ENCODE peak calls at places on chromosome 1, in five cellular contexts. One of them, this sample, is unnamed.

GRCh38 chr1:24082372-24082771 is 29.6 kb downstream of the MYOM3 start:
- DNase-seq in astrocyte of the spinal cord: no peak
- DNase-seq in activated T-cell treated with anti-CD3 and anti-CD28 coated beads, Interleukin-2, amount 50 U/mL, for 4 hours: no peak
- DNase-seq in CD8-positive, alpha-beta T cell: no peak
- DNase-seq in BJ: no peak
- DNase-seq in this sample: no peak

GRCh38 chr1:210250998-210251679 is 18.5 kb downstream of the SERTAD4 start:
- DNase-seq in activated T-cell treated with anti-CD3 and anti-CD28 coated beads, Interleukin-2, amount 50 U/mL, for 4 hours: no peak
- DNase-seq in astrocyte of the spinal cord: peak
- DNase-seq in CD8-positive, alpha-beta T cell: no peak
- DNase-seq in BJ: no peak
- DNase-seq in this sample: peak

GRCh38 chr1:17877896-17878295 is 122.8 kb downstream of the ACTL8 start:
- DNase-seq in astrocyte of the spinal cord: no peak
- DNase-seq in BJ: no peak
- DNase-seq in activated T-cell treated with anti-CD3 and anti-CD28 coated beads, Interleukin-2, amount 50 U/mL, for 4 hours: no peak
- DNase-seq in CD8-positive, alpha-beta T cell: no peak
- DNase-seq in this sample: no peak

GRCh38 chr1:2256430-2257244 is 28.5 kb downstream of the SKI start:
- DNase-seq in BJ: no peak
- DNase-seq in activated T-cell treated with anti-CD3 and anti-CD28 coated beads, Interleukin-2, amount 50 U/mL, for 4 hours: no peak
- DNase-seq in astrocyte of the spinal cord: no peak
- DNase-seq in CD8-positive, alpha-beta T cell: peak
- DNase-seq in this sample: no peak

GRCh38 chr1:244224487-244225430 is 173.7 kb downstream of the ZBTB18 start:
- DNase-seq in astrocyte of the spinal cord: no peak
- DNase-seq in CD8-positive, alpha-beta T cell: no peak
- DNase-seq in activated T-cell treated with anti-CD3 and anti-CD28 coated beads, Interleukin-2, amount 50 U/mL, for 4 hours: no peak
- DNase-seq in BJ: no peak
- DNase-seq in this sample: no peak

GRCh38 chr1:156913809-156914387 is 6.5 kb upstream of the LRRC71 start:
- DNase-seq in CD8-positive, alpha-beta T cell: no peak
- DNase-seq in astrocyte of the spinal cord: no peak
- DNase-seq in activated T-cell treated with anti-CD3 and anti-CD28 coated beads, Interleukin-2, amount 50 U/mL, for 4 hours: no peak
- DNase-seq in BJ: no peak
- DNase-seq in this sample: no peak

GRCh38 chr1:158999301-159000069 is 10.2 kb upstream of the IFI16 start:
- DNase-seq in astrocyte of the spinal cord: peak
- DNase-seq in BJ: peak
- DNase-seq in CD8-positive, alpha-beta T cell: no peak
- DNase-seq in activated T-cell treated with anti-CD3 and anti-CD28 coated beads, Interleukin-2, amount 50 U/mL, for 4 hours: no peak
- DNase-seq in this sample: no peak

GRCh38 chr1:212762234-212762633 is 29.3 kb downstream of the NSL1 start:
- DNase-seq in activated T-cell treated with anti-CD3 and anti-CD28 coated beads, Interleukin-2, amount 50 U/mL, for 4 hours: no peak
- DNase-seq in BJ: no peak
- DNase-seq in CD8-positive, alpha-beta T cell: no peak
- DNase-seq in astrocyte of the spinal cord: no peak
- DNase-seq in this sample: no peak

GRCh38 chr1:20601123-20601825 is 12.4 kb downstream of the CDA start:
- DNase-seq in CD8-positive, alpha-beta T cell: no peak
- DNase-seq in activated T-cell treated with anti-CD3 and anti-CD28 coated beads, Interleukin-2, amount 50 U/mL, for 4 hours: no peak
- DNase-seq in astrocyte of the spinal cord: peak
- DNase-seq in BJ: no peak
- DNase-seq in this sample: no peak

GRCh38 chr1:204293605-204294365 is 65.9 kb downstream of the PLEKHA6 start:
- DNase-seq in BJ: peak
- DNase-seq in CD8-positive, alpha-beta T cell: no peak
- DNase-seq in activated T-cell treated with anti-CD3 and anti-CD28 coated beads, Interleukin-2, amount 50 U/mL, for 4 hours: no peak
- DNase-seq in astrocyte of the spinal cord: no peak
- DNase-seq in this sample: no peak

GRCh38 chr1:160097196-160097910 is 1.1 kb downstream of the IGSF8 start:
- DNase-seq in CD8-positive, alpha-beta T cell: peak
- DNase-seq in astrocyte of the spinal cord: no peak
- DNase-seq in activated T-cell treated with anti-CD3 and anti-CD28 coated beads, Interleukin-2, amount 50 U/mL, for 4 hours: no peak
- DNase-seq in BJ: no peak
- DNase-seq in this sample: no peak

GRCh38 chr1:197197430-197197997 is 51.0 kb upstream of the ASPM start:
- DNase-seq in activated T-cell treated with anti-CD3 and anti-CD28 coated beads, Interleukin-2, amount 50 U/mL, for 4 hours: no peak
- DNase-seq in BJ: no peak
- DNase-seq in astrocyte of the spinal cord: no peak
- DNase-seq in CD8-positive, alpha-beta T cell: no peak
- DNase-seq in this sample: no peak

GRCh38 chr1:91637539-91637994 is 136.9 kb downstream of the CDC7 start:
- DNase-seq in astrocyte of the spinal cord: no peak
- DNase-seq in activated T-cell treated with anti-CD3 and anti-CD28 coated beads, Interleukin-2, amount 50 U/mL, for 4 hours: no peak
- DNase-seq in BJ: no peak
- DNase-seq in CD8-positive, alpha-beta T cell: no peak
- DNase-seq in this sample: no peak

GRCh38 chr1:108817016-108817415 is 39.9 kb downstream of the AKNAD1 start:
- DNase-seq in astrocyte of the spinal cord: peak
- DNase-seq in activated T-cell treated with anti-CD3 and anti-CD28 coated beads, Interleukin-2, amount 50 U/mL, for 4 hours: no peak
- DNase-seq in CD8-positive, alpha-beta T cell: no peak
- DNase-seq in BJ: peak
- DNase-seq in this sample: peak

GRCh38 chr1:229621663-229622062 is 4.3 kb downstream of the TAF5L start:
- DNase-seq in activated T-cell treated with anti-CD3 and anti-CD28 coated beads, Interleukin-2, amount 50 U/mL, for 4 hours: no peak
- DNase-seq in astrocyte of the spinal cord: no peak
- DNase-seq in CD8-positive, alpha-beta T cell: no peak
- DNase-seq in BJ: no peak
- DNase-seq in this sample: no peak

GRCh38 chr1:180412583-180412982 is 89.8 kb downstream of the ACBD6 start:
- DNase-seq in CD8-positive, alpha-beta T cell: no peak
- DNase-seq in astrocyte of the spinal cord: no peak
- DNase-seq in BJ: no peak
- DNase-seq in activated T-cell treated with anti-CD3 and anti-CD28 coated beads, Interleukin-2, amount 50 U/mL, for 4 hours: no peak
- DNase-seq in this sample: no peak

GRCh38 chr1:145871994-145872411 is 13.1 kb upstream of the PIAS3 start:
- DNase-seq in activated T-cell treated with anti-CD3 and anti-CD28 coated beads, Interleukin-2, amount 50 U/mL, for 4 hours: peak
- DNase-seq in astrocyte of the spinal cord: peak
- DNase-seq in CD8-positive, alpha-beta T cell: peak
- DNase-seq in BJ: no peak
- DNase-seq in this sample: no peak

GRCh38 chr1:11051781-11052510 is 4.9 kb upstream of the MASP2 start:
- DNase-seq in astrocyte of the spinal cord: no peak
- DNase-seq in CD8-positive, alpha-beta T cell: no peak
- DNase-seq in activated T-cell treated with anti-CD3 and anti-CD28 coated beads, Interleukin-2, amount 50 U/mL, for 4 hours: no peak
- DNase-seq in BJ: no peak
- DNase-seq in this sample: no peak

GRCh38 chr1:58119971-58120370 is 426.6 kb downstream of the OMA1 start:
- DNase-seq in activated T-cell treated with anti-CD3 and anti-CD28 coated beads, Interleukin-2, amount 50 U/mL, for 4 hours: no peak
- DNase-seq in astrocyte of the spinal cord: no peak
- DNase-seq in BJ: no peak
- DNase-seq in CD8-positive, alpha-beta T cell: no peak
- DNase-seq in this sample: no peak

GRCh38 chr1:178953034-178953433 is 72.7 kb upstream of the FAM20B start:
- DNase-seq in activated T-cell treated with anti-CD3 and anti-CD28 coated beads, Interleukin-2, amount 50 U/mL, for 4 hours: no peak
- DNase-seq in astrocyte of the spinal cord: no peak
- DNase-seq in CD8-positive, alpha-beta T cell: no peak
- DNase-seq in BJ: no peak
- DNase-seq in this sample: peak

GRCh38 chr1:93124556-93125368 is 45.7 kb downstream of the MTF2 start:
- DNase-seq in activated T-cell treated with anti-CD3 and anti-CD28 coated beads, Interleukin-2, amount 50 U/mL, for 4 hours: no peak
- DNase-seq in CD8-positive, alpha-beta T cell: no peak
- DNase-seq in BJ: no peak
- DNase-seq in astrocyte of the spinal cord: no peak
- DNase-seq in this sample: no peak

GRCh38 chr1:239891621-239892358 is 199.9 kb upstream of the FMN2 start:
- DNase-seq in CD8-positive, alpha-beta T cell: no peak
- DNase-seq in activated T-cell treated with anti-CD3 and anti-CD28 coated beads, Interleukin-2, amount 50 U/mL, for 4 hours: no peak
- DNase-seq in astrocyte of the spinal cord: no peak
- DNase-seq in BJ: no peak
- DNase-seq in this sample: no peak

GRCh38 chr1:63691672-63692425 is 82.0 kb upstream of the ROR1 start:
- DNase-seq in CD8-positive, alpha-beta T cell: no peak
- DNase-seq in activated T-cell treated with anti-CD3 and anti-CD28 coated beads, Interleukin-2, amount 50 U/mL, for 4 hours: no peak
- DNase-seq in BJ: peak
- DNase-seq in astrocyte of the spinal cord: peak
- DNase-seq in this sample: peak

GRCh38 chr1:8565802-8566201 is 247.9 kb downstream of the SLC45A1 start:
- DNase-seq in CD8-positive, alpha-beta T cell: no peak
- DNase-seq in activated T-cell treated with anti-CD3 and anti-CD28 coated beads, Interleukin-2, amount 50 U/mL, for 4 hours: no peak
- DNase-seq in astrocyte of the spinal cord: no peak
- DNase-seq in BJ: no peak
- DNase-seq in this sample: no peak

GRCh38 chr1:199084293-199084692 is 445.5 kb downstream of the PTPRC start:
- DNase-seq in BJ: no peak
- DNase-seq in CD8-positive, alpha-beta T cell: no peak
- DNase-seq in activated T-cell treated with anti-CD3 and anti-CD28 coated beads, Interleukin-2, amount 50 U/mL, for 4 hours: no peak
- DNase-seq in astrocyte of the spinal cord: peak
- DNase-seq in this sample: no peak

GRCh38 chr1:29767088-29767685 is 530.9 kb downstream of the PTPRU start:
- DNase-seq in activated T-cell treated with anti-CD3 and anti-CD28 coated beads, Interleukin-2, amount 50 U/mL, for 4 hours: no peak
- DNase-seq in CD8-positive, alpha-beta T cell: no peak
- DNase-seq in BJ: no peak
- DNase-seq in astrocyte of the spinal cord: no peak
- DNase-seq in this sample: no peak

GRCh38 chr1:42142894-42143675 is 10.1 kb upstream of the GUCA2B start:
- DNase-seq in BJ: no peak
- DNase-seq in astrocyte of the spinal cord: no peak
- DNase-seq in CD8-positive, alpha-beta T cell: no peak
- DNase-seq in activated T-cell treated with anti-CD3 and anti-CD28 coated beads, Interleukin-2, amount 50 U/mL, for 4 hours: no peak
- DNase-seq in this sample: peak

GRCh38 chr1:54549181-54549924 is 1.3 kb downstream of the ACOT11 start:
- DNase-seq in BJ: no peak
- DNase-seq in astrocyte of the spinal cord: no peak
- DNase-seq in activated T-cell treated with anti-CD3 and anti-CD28 coated beads, Interleukin-2, amount 50 U/mL, for 4 hours: no peak
- DNase-seq in CD8-positive, alpha-beta T cell: no peak
- DNase-seq in this sample: no peak

GRCh38 chr1:110350360-110350759 is 11.2 kb downstream of the RBM15 start:
- DNase-seq in astrocyte of the spinal cord: no peak
- DNase-seq in CD8-positive, alpha-beta T cell: no peak
- DNase-seq in BJ: no peak
- DNase-seq in activated T-cell treated with anti-CD3 and anti-CD28 coated beads, Interleukin-2, amount 50 U/mL, for 4 hours: no peak
- DNase-seq in this sample: no peak

GRCh38 chr1:3312894-3313578 is 141.4 kb upstream of the ARHGEF16 start:
- DNase-seq in astrocyte of the spinal cord: peak
- DNase-seq in BJ: peak
- DNase-seq in activated T-cell treated with anti-CD3 and anti-CD28 coated beads, Interleukin-2, amount 50 U/mL, for 4 hours: peak
- DNase-seq in CD8-positive, alpha-beta T cell: no peak
- DNase-seq in this sample: no peak

GRCh38 chr1:17550684-17551584 is 11.4 kb downstream of the ARHGEF10L start:
- DNase-seq in activated T-cell treated with anti-CD3 and anti-CD28 coated beads, Interleukin-2, amount 50 U/mL, for 4 hours: no peak
- DNase-seq in astrocyte of the spinal cord: no peak
- DNase-seq in CD8-positive, alpha-beta T cell: no peak
- DNase-seq in BJ: no peak
- DNase-seq in this sample: no peak

GRCh38 chr1:110068646-110069301 is 1.7 kb downstream of the ALX3 start:
- DNase-seq in CD8-positive, alpha-beta T cell: peak
- DNase-seq in BJ: no peak
- DNase-seq in activated T-cell treated with anti-CD3 and anti-CD28 coated beads, Interleukin-2, amount 50 U/mL, for 4 hours: no peak
- DNase-seq in astrocyte of the spinal cord: no peak
- DNase-seq in this sample: no peak

GRCh38 chr1:79117376-79117775 is 110.8 kb upstream of the ADGRL4 start:
- DNase-seq in astrocyte of the spinal cord: peak
- DNase-seq in BJ: no peak
- DNase-seq in activated T-cell treated with anti-CD3 and anti-CD28 coated beads, Interleukin-2, amount 50 U/mL, for 4 hours: no peak
- DNase-seq in CD8-positive, alpha-beta T cell: no peak
- DNase-seq in this sample: no peak

GRCh38 chr1:154759196-154759595 is 110.9 kb downstream of the KCNN3 start:
- DNase-seq in astrocyte of the spinal cord: no peak
- DNase-seq in BJ: no peak
- DNase-seq in activated T-cell treated with anti-CD3 and anti-CD28 coated beads, Interleukin-2, amount 50 U/mL, for 4 hours: peak
- DNase-seq in CD8-positive, alpha-beta T cell: peak
- DNase-seq in this sample: no peak

GRCh38 chr1:231606712-231607111 is 19.9 kb upstream of the DISC1 start:
- DNase-seq in BJ: no peak
- DNase-seq in CD8-positive, alpha-beta T cell: no peak
- DNase-seq in astrocyte of the spinal cord: no peak
- DNase-seq in activated T-cell treated with anti-CD3 and anti-CD28 coated beads, Interleukin-2, amount 50 U/mL, for 4 hours: no peak
- DNase-seq in this sample: no peak

GRCh38 chr1:245692318-245692717 is 537.5 kb downstream of the KIF26B start:
- DNase-seq in CD8-positive, alpha-beta T cell: no peak
- DNase-seq in activated T-cell treated with anti-CD3 and anti-CD28 coated beads, Interleukin-2, amount 50 U/mL, for 4 hours: no peak
- DNase-seq in BJ: no peak
- DNase-seq in astrocyte of the spinal cord: no peak
- DNase-seq in this sample: no peak

GRCh38 chr1:26239936-26240335 is 5.9 kb downstream of the CEP85 start:
- DNase-seq in activated T-cell treated with anti-CD3 and anti-CD28 coated beads, Interleukin-2, amount 50 U/mL, for 4 hours: no peak
- DNase-seq in CD8-positive, alpha-beta T cell: no peak
- DNase-seq in astrocyte of the spinal cord: peak
- DNase-seq in BJ: no peak
- DNase-seq in this sample: no peak

GRCh38 chr1:204191481-204191880 is 4.8 kb downstream of the KISS1 start:
- DNase-seq in activated T-cell treated with anti-CD3 and anti-CD28 coated beads, Interleukin-2, amount 50 U/mL, for 4 hours: no peak
- DNase-seq in BJ: no peak
- DNase-seq in CD8-positive, alpha-beta T cell: no peak
- DNase-seq in astrocyte of the spinal cord: no peak
- DNase-seq in this sample: no peak